ENCODE peak calls at places on chromosomes 3 and 15, in nine cellular contexts. J is GM12891; R is RWPE1; P is iPS-NIHi11; A is glomerular endothelial cell; Q is stimulated activated CD4-positive, alpha-beta T cell treated with anti-CD3 and anti-CD28 coated beads, TNF-alpha, amount 100 ng/mL, for 4 hours; T is effector CD4-positive, alpha-beta T cell; W is AG08395; L is C1 segment of cervical spinal cord. K is an unnamed sample.

GRCh38 chr3:66142079-66142478 is 78.7 kb upstream of the SLC25A26 start:
- DNase-seq in J (no peak), L (no peak), P (no peak), W (no peak), A (no peak), T (no peak), R (no peak), Q (no peak), K (no peak)

GRCh38 chr3:98555025-98555379 is 23.2 kb downstream of the GPR15 start:
- DNase-seq in W (no peak), Q (no peak), A (no peak), T (no peak), P (no peak), J (no peak), R (no peak), L (no peak), K (no peak)

GRCh38 chr15:25784876-25785642 is 78.1 kb downstream of the ATP10A start:
- DNase-seq in L (no peak), R (no peak), A (no peak), Q (no peak), W (peak; percentile 94), P (no peak), J (no peak), T (no peak), K (no peak)

GRCh38 chr15:66661432-66662096 is 40.5 kb upstream of the SMAD6 start:
- DNase-seq in A (no peak), T (no peak), W (no peak), P (no peak), L (no peak), J (no peak), Q (no peak), R (no peak), K (no peak)

GRCh38 chr3:127700406-127700805 is 27.7 kb downstream of the ABTB1 start:
- DNase-seq in L (no peak), P (no peak), R (no peak), T (no peak), J (no peak), Q (no peak), A (no peak), W (no peak), K (no peak)

GRCh38 chr15:69034352-69034751 is 19.9 kb downstream of the NOX5 start:
- DNase-seq in P (no peak), A (no peak), J (no peak), R (peak; percentile 87), W (peak; percentile 87), Q (no peak), T (no peak), L (no peak), K (no peak)

GRCh38 chr3:50408445-50408953 is 49.2 kb upstream of the TMEM115 start:
- DNase-seq in L (no peak), W (no peak), T (no peak), Q (no peak), P (no peak), A (no peak), J (no peak), R (no peak), K (no peak)

GRCh38 chr3:21345577-21345976 is 405.4 kb downstream of the ZNF385D start:
- DNase-seq in R (no peak), P (no peak), Q (no peak), A (no peak), J (no peak), W (no peak), T (no peak), L (no peak), K (no peak)

K was measured in HL-60.